ENCODE peak calls at places on chromosomes 5 and 9, in seven cellular contexts. C, R, H, E, B, W and A are unnamed samples. For H3K4me1, the result is how much of the 10 kb centered on the place peaks cover.

GRCh38 chr9:133792721-133793470 is 54.7 kb upstream of the SARDH start:
- DNase-seq in C (peak), R (peak), H (peak), B (peak), E (peak), W (peak), A (peak)

GRCh38 chr5:40223884-40224402 is 455.8 kb upstream of the PTGER4 start:
- DNase-seq in H (no peak), W (no peak), E (peak), C (no peak), R (no peak), B (no peak), A (no peak)

GRCh38 chr9:74810200-74810599 is 77.5 kb downstream of the TRPM6 start:
- DNase-seq in W (no peak), B (no peak), H (no peak), R (no peak), E (no peak), C (no peak), A (no peak)

GRCh38 chr9:18778846-18779245 is 254.2 kb downstream of the SAXO1 start:
- DNase-seq in E (no peak), H (no peak), C (no peak), W (no peak), B (no peak), R (no peak), A (no peak)

GRCh38 chr5:115657883-115658233 is 32.0 kb upstream of the TMED7 start:
- DNase-seq in W (no peak), B (no peak), R (no peak), H (no peak), E (peak), C (no peak), A (no peak)

GRCh38 chr5:71932649-71933338 is 174.5 kb upstream of the MAP1B start:
- DNase-seq in H (peak), B (no peak), W (peak), R (peak), E (peak), C (peak), A (peak)

GRCh38 chr5:132566657-132567056 is 9.9 kb downstream of the RAD50 start:
- DNase-seq in H (no peak), E (no peak), B (no peak), C (no peak), W (no peak), R (no peak), A (no peak)

GRCh38 chr5:58922392-58923171 is 339.7 kb downstream of the RAB3C start:
- DNase-seq in R (no peak), E (no peak), B (no peak), H (peak), W (peak), C (peak), A (no peak)

GRCh38 chr9:14271078-14271673 is 42.8 kb downstream of the NFIB start:
- DNase-seq in E (peak), C (peak), H (peak), B (no peak), R (peak), W (peak), A (no peak)

GRCh38 chr5:7190727-7191126 is 205.2 kb upstream of the ADCY2 start:
- DNase-seq in R (no peak), B (no peak), E (no peak), C (no peak), H (no peak), W (no peak), A (no peak)

GRCh38 chr5:3197699-3198098 is 397.9 kb upstream of the IRX1 start:
- DNase-seq in B (no peak), H (no peak), C (no peak), E (no peak), R (peak), W (no peak), A (peak)

GRCh38 chr5:138979684-138980275 is 104.6 kb upstream of the LRRTM2 start:
- DNase-seq in E (no peak), H (no peak), C (no peak), R (peak), B (peak), W (no peak), A (no peak)

GRCh38 chr9:90086076-90086475 is 481.3 kb downstream of the GADD45G start:
- DNase-seq in E (no peak), C (no peak), W (no peak), B (no peak), R (no peak), H (no peak), A (peak)

GRCh38 chr5:143180751-143181150 is 222.7 kb downstream of the NR3C1 start:
- DNase-seq in C (no peak), B (no peak), H (no peak), E (no peak), R (no peak), W (no peak), A (no peak)

GRCh38 chr5:68046445-68046844 is 169.1 kb upstream of the PIK3R1 start:
- DNase-seq in W (no peak), E (peak), R (no peak), B (no peak), C (no peak), H (no peak), A (no peak)

GRCh38 chr9:19154135-19154612 is 26.9 kb upstream of the PLIN2 start:
- DNase-seq in H (no peak), E (peak), W (peak), R (no peak), C (peak), B (no peak), A (no peak)

GRCh38 chr9:93267681-93268505 is 84.0 kb downstream of the WNK2 start:
- DNase-seq in H (peak), E (no peak), B (no peak), W (no peak), R (no peak), C (no peak), A (no peak)

GRCh38 chr5:61082516-61083280 is 79.6 kb downstream of the SMIM15 start:
- DNase-seq in B (no peak), C (no peak), E (peak), H (no peak), R (no peak), W (no peak), A (no peak)

GRCh38 chr9:134379774-134380431 is 53.6 kb downstream of the RXRA start:
- DNase-seq in C (no peak), E (no peak), H (no peak), R (no peak), W (no peak), B (no peak), A (no peak)

GRCh38 chr5:82375488-82376294 is 97.5 kb upstream of the RPS23 start:
- DNase-seq in E (no peak), H (no peak), B (no peak), C (no peak), W (no peak), R (no peak), A (no peak)

GRCh38 chr5:160001457-160001856 is 7.5 kb upstream of the TTC1 start:
- DNase-seq in E (no peak), B (no peak), R (no peak), H (peak), C (no peak), W (no peak), A (no peak)

DNA sequence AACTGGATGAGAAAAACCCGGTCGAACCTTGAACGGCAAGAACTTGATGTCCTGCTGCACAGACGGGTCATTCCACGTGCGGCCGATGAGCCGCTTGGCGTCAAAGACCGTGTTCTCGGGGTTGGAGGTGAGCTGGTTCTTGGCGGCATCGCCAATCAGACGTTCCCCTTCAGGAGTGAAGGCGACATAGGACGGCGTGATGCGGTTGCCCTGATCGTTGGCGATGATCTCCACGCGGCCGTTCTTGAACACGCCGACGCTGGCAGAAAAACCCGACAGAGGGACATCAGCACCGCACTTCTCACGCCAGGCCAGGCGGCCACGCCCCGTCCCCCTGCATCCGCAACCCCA is 519 bp downstream of the HSPA5 start:
- DNase-seq in R (no peak), B (peak), H (peak), C (no peak), W (no peak), E (no peak), A (no peak)
- H3K4me1 ChIP-seq in R (under half), B (under half), H (under half), C (under half), W (half or more), E (under half), A (under half)

DNA sequence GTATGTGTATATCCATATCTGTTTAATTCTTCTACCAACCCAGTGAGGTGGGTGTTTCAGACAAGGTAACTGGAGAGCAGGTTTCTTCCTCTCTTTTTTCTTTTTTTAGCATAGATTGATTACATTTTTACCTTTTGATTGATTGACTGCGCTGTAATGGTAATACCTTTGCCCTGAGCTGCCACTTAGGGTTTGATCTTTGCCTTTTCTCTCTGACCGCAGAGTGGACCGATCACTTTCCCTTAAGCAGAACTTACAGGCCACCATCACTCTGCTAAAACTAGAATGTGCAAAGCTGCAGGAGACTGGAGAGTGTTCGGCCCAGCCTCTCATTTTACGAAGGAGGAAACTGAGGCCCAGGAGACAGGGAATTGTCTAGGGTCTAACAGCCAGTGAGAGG is 38.0 kb downstream of the RCL1 start:
- DNase-seq in W (no peak), E (no peak), H (no peak), R (no peak), C (no peak), B (no peak), A (no peak)
- H3K4me1 ChIP-seq in W (under half), E (under half), H (under half), R (under half), C (under half), B (under half), A (under half)

DNA sequence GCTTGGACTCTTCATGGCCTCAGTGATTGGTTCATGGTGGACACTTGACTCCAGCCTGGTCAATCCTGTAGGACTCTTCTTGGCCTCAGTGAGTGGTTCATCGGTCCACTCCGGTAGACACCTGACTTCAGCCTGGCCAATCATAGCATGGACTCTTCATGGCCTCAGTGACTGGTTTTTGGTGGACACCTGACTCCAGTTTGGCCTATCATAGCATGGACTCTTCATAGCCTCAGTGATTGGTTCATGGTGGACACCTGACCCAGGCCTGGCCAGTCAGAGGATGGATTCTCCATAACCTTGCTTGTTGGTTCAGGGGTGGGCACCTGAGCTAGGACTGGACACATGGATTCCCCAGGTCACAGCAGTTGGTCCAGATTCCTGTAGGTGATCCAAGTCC is 106.0 kb upstream of the ERCC6L2 start:
- DNase-seq in C (no peak), B (no peak), W (no peak), H (no peak), E (no peak), R (no peak), A (no peak)
- H3K4me1 ChIP-seq in C (under half), B (under half), W (under half), H (under half), E (under half), R (under half), A (under half)

GRCh38 chr5:1884638-1885475 is 2.1 kb upstream of the IRX4 start:
- DNase-seq in R (no peak), C (no peak), W (no peak), H (no peak), B (no peak), E (no peak), A (no peak)

GRCh38 chr5:1885476-1885755 is 2.7 kb upstream of the IRX4 start:
- DNase-seq in E (no peak), W (peak), H (no peak), R (no peak), B (no peak), C (no peak), A (no peak)

GRCh38 chr5:1882337-1883119 is at the start of gene IRX4:
- DNase-seq in R (peak), W (no peak), B (no peak), H (no peak), E (no peak), C (no peak), A (no peak)

GRCh38 chr5:1883120-1883924 is 597 bp upstream of the IRX4 start:
- DNase-seq in W (peak), C (no peak), B (no peak), H (no peak), R (peak), E (no peak), A (no peak)

GRCh38 chr5:1883925-1884637 is 1.4 kb upstream of the IRX4 start:
- DNase-seq in C (no peak), W (no peak), H (no peak), E (no peak), B (no peak), R (peak), A (no peak)
- H3K4me1 ChIP-seq in C (under half), W (under half), H (under half), E (under half), B (under half), R (under half), A (under half)

GRCh38 chr9:130197888-130198287 is 25.7 kb downstream of the NCS1 start:
- DNase-seq in C (no peak), E (no peak), W (no peak), H (no peak), B (no peak), R (no peak), A (no peak)
- H3K4me1 ChIP-seq in C (under half), E (half or more), W (under half), H (under half), B (under half), R (under half), A (under half)

DNA sequence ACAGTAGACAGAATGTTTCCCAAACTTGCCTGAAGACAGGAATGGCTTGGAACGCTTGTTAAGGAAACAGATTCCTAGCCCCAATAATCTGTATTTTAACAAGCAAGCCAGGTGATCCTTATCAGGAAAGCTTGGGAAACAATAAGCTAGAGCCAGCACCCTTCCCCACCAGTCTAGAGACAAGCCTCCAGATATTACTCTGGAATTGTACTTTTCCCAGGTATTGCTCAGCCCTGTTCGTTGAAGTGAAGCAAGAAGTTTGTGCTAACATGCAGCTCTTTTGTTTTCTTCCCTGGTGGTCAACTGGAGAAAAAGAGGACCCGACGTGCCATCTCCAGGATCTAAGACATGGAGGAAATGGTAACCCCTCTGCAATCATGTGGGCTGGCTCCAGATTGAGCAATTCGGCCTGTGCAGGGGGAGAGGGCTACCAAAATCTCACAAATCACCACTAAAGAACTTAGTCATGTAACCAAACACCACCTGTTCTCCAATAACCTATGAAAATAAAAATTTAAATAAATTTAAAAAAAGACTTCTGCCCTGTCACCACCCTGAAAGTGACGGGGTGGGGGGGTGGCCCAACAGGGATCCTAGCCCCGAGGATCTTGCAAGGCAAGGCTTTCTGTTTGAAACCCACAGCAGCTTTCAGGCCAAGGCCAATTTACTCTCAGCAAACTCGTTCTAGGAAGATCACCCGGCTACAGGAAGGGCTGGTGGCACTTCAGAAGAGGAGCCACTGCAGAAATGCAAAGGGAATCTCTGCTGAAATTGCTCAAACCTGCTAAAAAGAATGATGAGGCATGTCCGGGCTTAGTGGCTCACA is 48.6 kb downstream of the SHB start:
- DNase-seq in C (no peak), H (no peak), E (no peak), R (no peak), W (no peak), B (no peak), A (no peak)
- H3K4me1 ChIP-seq in C (under half), H (under half), E (half or more), R (under half), W (half or more), B (under half), A (under half)

DNA sequence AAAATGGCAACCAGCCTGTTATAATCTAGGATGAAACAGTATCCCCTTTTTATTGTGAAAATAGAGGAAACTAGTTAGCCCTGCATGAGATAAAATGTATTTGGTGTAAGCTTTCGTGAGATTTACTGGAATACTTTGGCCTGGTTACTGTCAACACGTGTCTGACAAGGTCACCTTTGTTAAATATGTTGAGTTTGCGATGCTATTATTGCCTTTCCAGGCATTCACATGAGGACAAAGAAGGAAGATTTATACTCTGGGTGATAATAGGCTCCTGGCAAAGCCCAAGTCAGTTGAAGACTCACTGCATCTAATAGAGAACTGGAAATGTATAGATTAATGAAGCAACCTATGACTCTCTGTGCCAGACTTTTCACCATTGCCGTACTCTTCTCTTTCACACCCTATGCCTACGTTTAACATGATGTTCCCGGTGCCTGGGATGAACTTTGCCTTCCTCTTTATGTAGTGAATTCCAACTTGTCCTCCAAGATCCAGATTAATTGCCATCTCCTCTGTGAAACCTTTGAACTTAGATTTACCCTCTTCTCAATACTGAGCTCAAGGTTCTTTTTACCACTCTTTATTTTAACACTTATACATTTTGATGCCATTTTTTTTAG is 33.8 kb downstream of the ITGA2 start:
- DNase-seq in E (no peak), B (no peak), H (no peak), R (no peak), W (no peak), C (no peak), A (no peak)
- H3K4me1 ChIP-seq in E (under half), B (under half), H (under half), R (under half), W (under half), C (under half), A (under half)

DNA sequence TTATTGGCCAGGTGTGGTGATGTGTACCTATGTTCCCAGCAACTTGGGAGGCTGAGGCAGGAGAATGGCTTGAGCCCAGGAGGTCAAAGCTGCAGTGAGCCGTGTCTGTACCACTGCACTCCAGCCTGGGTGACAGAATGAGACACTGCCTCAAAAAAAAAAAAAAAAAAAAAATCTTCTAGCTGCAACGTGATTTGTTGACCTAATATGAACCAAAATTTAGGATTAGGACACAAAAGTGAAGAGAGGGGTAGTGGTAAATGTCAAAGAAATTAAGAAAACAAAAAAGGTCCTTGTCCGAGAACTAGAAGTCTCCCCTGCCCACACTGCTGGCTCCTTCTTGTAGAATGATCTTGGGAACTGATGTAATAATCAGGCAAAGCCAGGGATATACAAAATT is 272.0 kb downstream of the EFNA5 start:
- DNase-seq in W (no peak), R (no peak), C (no peak), B (no peak), H (no peak), E (no peak), A (no peak)
- H3K4me1 ChIP-seq in W (under half), R (under half), C (under half), B (under half), H (under half), E (under half), A (under half)